ENCODE peak calls at places on chromosomes 5 and 9, in five cellular contexts. Z is SK-N-SH, V is HCT116, U is K562, X is endothelial cell of umbilical vein. F is an unnamed sample.

GRCh38 chr9:14932246-14932645 is 22.0 kb upstream of the FREM1 start:
- DNase-seq in Z (no peak), V (no peak), U (no peak), X (no peak), F (no peak)

GRCh38 chr9:98037362-98037761 is 19.2 kb upstream of the NANS start:
- DNase-seq in Z (no peak), V (no peak), U (no peak), X (peak), F (no peak)

GRCh38 chr5:160567031-160567705 is 145.5 kb downstream of the PTTG1 start:
- DNase-seq in Z (no peak), V (no peak), U (no peak), X (no peak), F (no peak)

GRCh38 chr9:76894198-76894597 is 11.7 kb downstream of the PRUNE2 start:
- DNase-seq in Z (no peak), V (no peak), U (peak), X (no peak), F (no peak)

GRCh38 chr9:89359636-89360315 is 41.5 kb downstream of the SECISBP2 start:
- DNase-seq in Z (no peak), V (no peak), U (no peak), X (peak), F (no peak)

GRCh38 chr9:135925496-135926133 is 18.3 kb upstream of the CAMSAP1 start:
- DNase-seq in Z (no peak), V (no peak), U (no peak), X (no peak), F (peak)

GRCh38 chr5:144011348-144011861 is 159.1 kb downstream of the YIPF5 start:
- DNase-seq in Z (no peak), V (no peak), U (no peak), X (no peak), F (no peak)

GRCh38 chr5:138230261-138230660 is 17.1 kb upstream of the CDC23 start:
- DNase-seq in Z (peak), V (no peak), U (no peak), X (no peak), F (peak)

GRCh38 chr5:143153332-143154119 is 250.0 kb downstream of the NR3C1 start:
- DNase-seq in Z (no peak), V (no peak), U (no peak), X (peak), F (peak)

GRCh38 chr9:134168731-134169130 is 4.4 kb upstream of the RNU6ATAC start:
- DNase-seq in Z (no peak), V (no peak), U (peak), X (no peak), F (no peak)

GRCh38 chr9:83471223-83471622 is 67.0 kb downstream of the FRMD3 start:
- DNase-seq in Z (no peak), V (no peak), U (no peak), X (no peak), F (no peak)

GRCh38 chr5:169303119-169303515 is 2.2 kb upstream of the SLIT3 start:
- DNase-seq in Z (no peak), V (no peak), U (no peak), X (no peak), F (no peak)

GRCh38 chr5:150122158-150122510 is 33.5 kb downstream of the PDGFRB start:
- DNase-seq in Z (no peak), V (no peak), U (peak), X (no peak), F (no peak)

GRCh38 chr5:61604076-61604475 is 272.0 kb downstream of the ZSWIM6 start:
- DNase-seq in Z (no peak), V (no peak), U (no peak), X (no peak), F (no peak)

GRCh38 chr5:1016476-1016875 is 7.9 kb downstream of the NKD2 start:
- DNase-seq in Z (no peak), V (no peak), U (no peak), X (no peak), F (no peak)

GRCh38 chr5:67215592-67216471 is 19.2 kb upstream of the CD180 start:
- DNase-seq in Z (peak), V (no peak), U (no peak), X (peak), F (no peak)

GRCh38 chr5:103404483-103404882 is 145.9 kb downstream of the MACIR start:
- DNase-seq in Z (no peak), V (no peak), U (no peak), X (no peak), F (no peak)

GRCh38 chr9:127790094-127790855 is 4.4 kb downstream of the CDK9 start:
- DNase-seq in Z (no peak), V (no peak), U (no peak), X (no peak), F (no peak)

GRCh38 chr9:71916834-71917534 is 5.5 kb downstream of the C9orf85 start:
- DNase-seq in Z (no peak), V (no peak), U (no peak), X (no peak), F (no peak)

GRCh38 chr9:78158286-78158685 is 77.6 kb upstream of the CEP78 start:
- DNase-seq in Z (no peak), V (no peak), U (no peak), X (peak), F (no peak)

GRCh38 chr9:112750111-112750766 is at the start of gene SNX30:
- DNase-seq in Z (peak), V (peak), U (peak), X (peak), F (peak)

GRCh38 chr9:137972988-137973470 is 95.4 kb downstream of the CACNA1B start:
- DNase-seq in Z (peak), V (no peak), U (no peak), X (no peak), F (no peak)

GRCh38 chr5:41795125-41795524 is 75.1 kb downstream of the OXCT1 start:
- DNase-seq in Z (no peak), V (no peak), U (no peak), X (peak), F (no peak)

GRCh38 chr9:135204177-135204576 is 116.7 kb downstream of the OLFM1 start:
- DNase-seq in Z (no peak), V (no peak), U (no peak), X (no peak), F (no peak)

GRCh38 chr5:153896701-153897100 is 142.0 kb downstream of the FAM114A2 start:
- DNase-seq in Z (no peak), V (no peak), U (no peak), X (no peak), F (peak)

GRCh38 chr5:122091942-122092600 is 14.0 kb upstream of the LOX start:
- DNase-seq in Z (no peak), V (peak), U (no peak), X (peak), F (peak)

GRCh38 chr9:103867886-103868285 is 226.2 kb upstream of the SMC2 start:
- DNase-seq in Z (no peak), V (no peak), U (no peak), X (no peak), F (no peak)

GRCh38 chr9:118238139-118238538 is 533.9 kb downstream of the TLR4 start:
- DNase-seq in Z (no peak), V (no peak), U (no peak), X (no peak), F (no peak)

GRCh38 chr5:143161893-143162520 is 241.5 kb downstream of the NR3C1 start:
- DNase-seq in Z (no peak), V (no peak), U (no peak), X (no peak), F (peak)

GRCh38 chr5:6459896-6460295 is 11.2 kb downstream of the UBE2QL1 start:
- DNase-seq in Z (no peak), V (no peak), U (no peak), X (no peak), F (no peak)

GRCh38 chr9:32414856-32415255 is 30.4 kb downstream of the ACO1 start:
- DNase-seq in Z (no peak), V (no peak), U (no peak), X (no peak), F (no peak)

GRCh38 chr5:179166886-179167841 is 107.0 kb downstream of the ZNF354C start:
- DNase-seq in Z (peak), V (no peak), U (peak), X (no peak), F (peak)

GRCh38 chr5:45696206-45696836 is at the start of gene HCN1:
- DNase-seq in Z (peak), V (no peak), U (no peak), X (peak), F (peak)

GRCh38 chr9:69317894-69318293 is 7.1 kb upstream of the ENTREP1 start:
- DNase-seq in Z (no peak), V (no peak), U (no peak), X (no peak), F (no peak)

GRCh38 chr5:10831416-10831815 is 70.4 kb upstream of the DAP start:
- DNase-seq in Z (no peak), V (no peak), U (no peak), X (no peak), F (peak)

GRCh38 chr9:87259543-87259942 is 238.1 kb upstream of the DAPK1 start:
- DNase-seq in Z (no peak), V (no peak), U (no peak), X (no peak), F (no peak)

GRCh38 chr5:151661968-151662732 is 24.6 kb downstream of the SPARC start:
- DNase-seq in Z (no peak), V (no peak), U (no peak), X (peak), F (no peak)

GRCh38 chr5:157528036-157528632 is 47.4 kb downstream of the ADAM19 start:
- DNase-seq in Z (no peak), V (no peak), U (no peak), X (peak), F (peak)

GRCh38 chr5:178116406-178116885 is 3.1 kb downstream of the N4BP3 start:
- DNase-seq in Z (peak), V (no peak), U (no peak), X (peak), F (no peak)
- H3K4me2 ChIP-seq in Z (no peak), V (no peak), U (peak), X (no peak), F (peak)

GRCh38 chr5:139696167-139696893 is 48.2 kb downstream of the CXXC5 start:
- DNase-seq in Z (no peak), V (no peak), U (no peak), X (no peak), F (no peak)

GRCh38 chr5:139696894-139697658 is 48.9 kb downstream of the CXXC5 start:
- DNase-seq in Z (peak), V (no peak), U (peak), X (peak), F (peak)

GRCh38 chr5:139700711-139701693 is 52.9 kb downstream of the CXXC5 start:
- DNase-seq in Z (peak), V (no peak), U (peak), X (no peak), F (no peak)

GRCh38 chr5:139699352-139699751 is 51.2 kb downstream of the CXXC5 start:
- DNase-seq in Z (no peak), V (no peak), U (no peak), X (no peak), F (no peak)

GRCh38 chr5:139698461-139699146 is 50.5 kb downstream of the CXXC5 start:
- DNase-seq in Z (peak), V (no peak), U (no peak), X (peak), F (peak)
- H3K9ac ChIP-seq in Z (no peak), V (no peak), U (peak), X (no peak), F (peak)

DNA sequence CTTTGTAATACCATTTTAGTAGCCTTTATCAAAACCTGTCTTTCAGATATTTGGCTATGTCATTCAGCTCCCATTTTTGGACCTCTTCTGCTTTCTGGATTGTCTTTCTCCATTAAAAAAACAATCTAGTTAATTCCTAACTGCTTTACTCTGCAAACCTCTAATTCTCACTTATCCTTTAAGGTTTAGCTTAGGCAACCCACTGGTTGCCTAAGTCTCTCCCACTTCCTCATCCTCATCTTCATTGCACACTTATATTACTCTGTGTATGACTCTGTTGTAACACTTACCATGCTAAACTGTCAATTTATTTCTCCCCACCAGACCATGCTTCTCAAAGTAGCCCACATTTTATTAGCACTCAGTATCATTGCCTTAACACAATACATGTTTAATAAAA is 205.0 kb upstream of the DMRTA1 start:
- DNase-seq in Z (no peak), V (no peak), U (no peak), X (no peak), F (no peak)
- H3K4me2 ChIP-seq in Z (no peak), V (no peak), U (no peak), X (no peak), F (peak)

GRCh38 chr5:13533833-13534232 is 410.7 kb downstream of the DNAH5 start:
- DNase-seq in Z (no peak), V (no peak), U (no peak), X (no peak), F (no peak)
- H3K9ac ChIP-seq in Z (no peak), V (no peak), U (no peak), X (no peak), F (no peak)

GRCh38 chr5:180670586-180671359 is 21.4 kb upstream of the FLT4 start:
- DNase-seq in Z (peak), V (peak), U (peak), X (peak), F (peak)

GRCh38 chr5:180675036-180675635 is 25.7 kb upstream of the FLT4 start:
- DNase-seq in Z (no peak), V (no peak), U (no peak), X (no peak), F (no peak)

GRCh38 chr5:180670157-180670556 is 20.8 kb upstream of the FLT4 start:
- DNase-seq in Z (no peak), V (no peak), U (no peak), X (no peak), F (no peak)

GRCh38 chr5:180669661-180670060 is 20.3 kb upstream of the FLT4 start:
- DNase-seq in Z (no peak), V (no peak), U (no peak), X (no peak), F (no peak)

DNA sequence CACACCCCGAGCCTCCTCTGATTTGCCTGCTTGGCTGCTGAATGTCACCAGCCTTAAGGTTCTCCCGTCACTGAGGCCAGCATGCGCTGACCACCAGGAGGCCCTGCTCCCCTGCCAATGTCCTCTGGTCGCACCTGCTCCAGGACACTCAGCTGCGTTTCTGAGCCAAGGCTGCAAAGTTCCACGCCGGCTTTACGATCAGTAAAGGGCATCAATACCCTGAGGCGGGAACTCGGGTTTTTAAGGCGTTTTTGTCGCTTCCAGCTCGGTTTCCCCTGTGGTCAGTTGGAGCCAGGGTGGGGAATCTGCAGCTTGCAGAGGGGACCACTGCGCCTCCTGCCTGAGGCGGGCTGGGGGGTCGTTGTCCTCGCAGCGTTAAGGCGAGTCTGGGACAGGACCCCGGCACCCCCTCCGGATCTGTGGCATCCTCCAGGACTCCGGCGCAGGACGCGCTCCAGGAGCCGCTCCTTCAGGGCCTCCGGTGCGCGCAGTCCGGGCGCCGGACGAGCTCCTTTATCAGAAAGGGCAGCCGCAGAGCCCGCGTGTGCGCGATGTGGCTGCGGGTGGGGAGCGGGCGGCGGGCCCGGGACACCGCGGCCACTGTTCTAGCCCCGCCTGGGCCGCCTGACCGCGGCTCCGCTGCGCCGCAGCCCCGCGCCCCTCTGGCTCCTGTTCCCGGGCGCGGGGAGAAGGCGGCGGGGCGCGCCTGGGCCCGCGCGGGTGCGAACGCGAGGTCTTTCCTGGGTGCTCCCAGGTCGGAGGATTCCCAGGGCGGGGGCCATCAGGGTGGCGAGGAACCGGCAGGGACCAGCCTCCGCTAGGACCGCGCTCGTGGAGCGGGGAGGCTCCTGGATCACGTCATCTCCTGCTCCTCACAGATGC is 24.2 kb upstream of the FLT4 start:
- DNase-seq in Z (peak), V (no peak), U (no peak), X (no peak), F (no peak)
- H3K4me2 ChIP-seq in Z (no peak), V (no peak), U (no peak), X (no peak), F (no peak)

GRCh38 chr5:69468631-69469030 is 24.0 kb upstream of the OCLN start:
- DNase-seq in Z (no peak), V (no peak), U (no peak), X (no peak), F (no peak)
- H3K9ac ChIP-seq in Z (no peak), V (no peak), U (no peak), X (no peak), F (no peak)

F was measured in astrocyte.